ENCODE peak calls at places on chromosome 21, in four cellular contexts. One of them, this sample, is unnamed.

GRCh38 chr21:16605588-16605987 is 875.8 kb downstream of the USP25 start:
- DNase-seq in HL-60: no peak
- DNase-seq in K562: no peak
- DNase-seq in GM12878: no peak
- DNase-seq in this sample: no peak

GRCh38 chr21:17925900-17926299 is 106.7 kb upstream of the C21orf91 start:
- DNase-seq in HL-60: no peak
- DNase-seq in K562: no peak
- DNase-seq in GM12878: no peak
- DNase-seq in this sample: no peak

GRCh38 chr21:20802201-20802600 is 196.0 kb upstream of the NCAM2 start:
- DNase-seq in HL-60: no peak
- DNase-seq in K562: no peak
- DNase-seq in GM12878: no peak
- DNase-seq in this sample: no peak

GRCh38 chr21:33279330-33279820 is 13.2 kb downstream of the IL10RB start:
- DNase-seq in HL-60: no peak
- DNase-seq in K562: no peak
- DNase-seq in GM12878: no peak
- DNase-seq in this sample: no peak

GRCh38 chr21:32888971-32889370 is 117.4 kb upstream of the PAXBP1 start:
- DNase-seq in HL-60: no peak
- DNase-seq in K562: no peak
- DNase-seq in GM12878: no peak
- DNase-seq in this sample: no peak

GRCh38 chr21:17446737-17447136 is 66.1 kb upstream of the CXADR start:
- DNase-seq in HL-60: no peak
- DNase-seq in K562: no peak
- DNase-seq in GM12878: no peak
- DNase-seq in this sample: no peak

GRCh38 chr21:20997308-20997632 is 939 bp upstream of the NCAM2 start:
- DNase-seq in HL-60: no peak
- DNase-seq in K562: no peak
- DNase-seq in GM12878: no peak
- DNase-seq in this sample: no peak

GRCh38 chr21:18144341-18144740 is 100.3 kb upstream of the CHODL start:
- DNase-seq in HL-60: no peak
- DNase-seq in K562: no peak
- DNase-seq in GM12878: no peak
- DNase-seq in this sample: no peak

GRCh38 chr21:26067836-26068401 is 102.7 kb downstream of the APP start:
- DNase-seq in HL-60: no peak
- DNase-seq in K562: no peak
- DNase-seq in GM12878: peak; percentile 24
- DNase-seq in this sample: no peak

GRCh38 chr21:28136687-28137086 is 856.0 kb downstream of the LTN1 start:
- DNase-seq in HL-60: no peak
- DNase-seq in K562: no peak
- DNase-seq in GM12878: no peak
- DNase-seq in this sample: no peak

GRCh38 chr21:34801519-34802132 is 132.8 kb downstream of the CLIC6 start:
- DNase-seq in HL-60: no peak
- DNase-seq in K562: peak; percentile 47
- DNase-seq in GM12878: no peak
- DNase-seq in this sample: peak; percentile 28

GRCh38 chr21:28607545-28607944 is 385.1 kb downstream of the LTN1 start:
- DNase-seq in HL-60: no peak
- DNase-seq in K562: no peak
- DNase-seq in GM12878: no peak
- DNase-seq in this sample: no peak

GRCh38 chr21:42724226-42724920 is 71.0 kb downstream of the PDE9A start:
- DNase-seq in HL-60: no peak
- DNase-seq in K562: no peak
- DNase-seq in GM12878: no peak
- DNase-seq in this sample: no peak

GRCh38 chr21:17658931-17659330 is 46.2 kb upstream of the BTG3 start:
- DNase-seq in HL-60: no peak
- DNase-seq in K562: no peak
- DNase-seq in GM12878: no peak
- DNase-seq in this sample: no peak

GRCh38 chr21:28436286-28436932 is 556.3 kb downstream of the LTN1 start:
- DNase-seq in HL-60: no peak
- DNase-seq in K562: no peak
- DNase-seq in GM12878: no peak
- DNase-seq in this sample: no peak

GRCh38 chr21:37348664-37349063 is 17.9 kb upstream of the DYRK1A start:
- DNase-seq in HL-60: no peak
- DNase-seq in K562: no peak
- DNase-seq in GM12878: no peak
- DNase-seq in this sample: no peak

GRCh38 chr21:17554619-17555472 is 42.0 kb downstream of the CXADR start:
- DNase-seq in HL-60: no peak
- DNase-seq in K562: no peak
- DNase-seq in GM12878: no peak
- DNase-seq in this sample: no peak

GRCh38 chr21:38259665-38260064 is 2.9 kb downstream of the KCNJ15 start:
- DNase-seq in HL-60: no peak
- DNase-seq in K562: no peak
- DNase-seq in GM12878: no peak
- DNase-seq in this sample: no peak

GRCh38 chr21:36908260-36908908 is 58.1 kb downstream of the HLCS start:
- DNase-seq in HL-60: no peak
- DNase-seq in K562: no peak
- DNase-seq in GM12878: no peak
- DNase-seq in this sample: no peak

GRCh38 chr21:21401444-21401843 is 403.2 kb downstream of the NCAM2 start:
- DNase-seq in HL-60: no peak
- DNase-seq in K562: no peak
- DNase-seq in GM12878: no peak
- DNase-seq in this sample: no peak

GRCh38 chr21:44405948-44406872 is 49.1 kb upstream of the LRRC3 start:
- DNase-seq in HL-60: no peak
- DNase-seq in K562: no peak
- DNase-seq in GM12878: no peak
- DNase-seq in this sample: no peak

GRCh38 chr21:17512245-17513213 is at the start of gene CXADR:
- DNase-seq in HL-60: peak; percentile 20
- DNase-seq in K562: peak; percentile 81
- DNase-seq in GM12878: no peak
- DNase-seq in this sample: peak; percentile 86

GRCh38 chr21:30395731-30396130 is at the start of gene KRTAP13-1:
- DNase-seq in HL-60: no peak
- DNase-seq in K562: no peak
- DNase-seq in GM12878: no peak
- DNase-seq in this sample: no peak

GRCh38 chr21:35475006-35475405 is 425.9 kb upstream of the RUNX1 start:
- DNase-seq in HL-60: no peak
- DNase-seq in K562: no peak
- DNase-seq in GM12878: no peak
- DNase-seq in this sample: no peak

GRCh38 chr21:29777155-29777554 is 162.6 kb downstream of the GRIK1 start:
- DNase-seq in HL-60: no peak
- DNase-seq in K562: no peak
- DNase-seq in GM12878: no peak
- DNase-seq in this sample: no peak

GRCh38 chr21:29350246-29350779 is 51.6 kb downstream of the BACH1 start:
- DNase-seq in HL-60: no peak
- DNase-seq in K562: no peak
- DNase-seq in GM12878: no peak
- DNase-seq in this sample: no peak

GRCh38 chr21:37065561-37066177 is 7.2 kb downstream of the PIGP start:
- DNase-seq in HL-60: no peak
- DNase-seq in K562: no peak
- DNase-seq in GM12878: no peak
- DNase-seq in this sample: no peak

GRCh38 chr21:36747815-36748381 is 49.0 kb downstream of the SIM2 start:
- DNase-seq in HL-60: no peak
- DNase-seq in K562: peak; percentile 87
- DNase-seq in GM12878: no peak
- DNase-seq in this sample: peak; percentile 73

GRCh38 chr21:17613242-17613676 is 558 bp upstream of the BTG3 start:
- DNase-seq in HL-60: no peak
- DNase-seq in K562: no peak
- DNase-seq in GM12878: no peak
- DNase-seq in this sample: peak; percentile 20

GRCh38 chr21:33334824-33335223 is 10.1 kb downstream of the IFNAR1 start:
- DNase-seq in HL-60: no peak
- DNase-seq in K562: no peak
- DNase-seq in GM12878: no peak
- DNase-seq in this sample: no peak

GRCh38 chr21:38955495-38955894 is 149.8 kb downstream of the ETS2 start:
- DNase-seq in HL-60: no peak
- DNase-seq in K562: no peak
- DNase-seq in GM12878: no peak
- DNase-seq in this sample: no peak

GRCh38 chr21:40652436-40652835 is 194.5 kb downstream of the DSCAM start:
- DNase-seq in HL-60: no peak
- DNase-seq in K562: no peak
- DNase-seq in GM12878: no peak
- DNase-seq in this sample: no peak
- TF ChIP-seq SPI1 in HL-60: no peak
- TF ChIP-seq SPI1 in K562: no peak
- TF ChIP-seq SPI1 in GM12878: no peak
- TF ChIP-seq SPI1 in this sample: no peak

GRCh38 chr21:45454924-45455315 is 50.0 kb downstream of the COL18A1 start:
- DNase-seq in HL-60: no peak
- DNase-seq in K562: no peak
- DNase-seq in GM12878: no peak
- DNase-seq in this sample: no peak

GRCh38 chr21:45453308-45453950 is 48.5 kb downstream of the COL18A1 start:
- DNase-seq in HL-60: no peak
- DNase-seq in K562: no peak
- DNase-seq in GM12878: no peak
- DNase-seq in this sample: no peak

GRCh38 chr21:45452696-45453307 is 47.8 kb downstream of the COL18A1 start:
- DNase-seq in HL-60: no peak
- DNase-seq in K562: no peak
- DNase-seq in GM12878: no peak
- DNase-seq in this sample: no peak

GRCh38 chr21:45455321-45456013 is 50.5 kb downstream of the COL18A1 start:
- DNase-seq in HL-60: no peak
- DNase-seq in K562: no peak
- DNase-seq in GM12878: no peak
- DNase-seq in this sample: no peak

DNA sequence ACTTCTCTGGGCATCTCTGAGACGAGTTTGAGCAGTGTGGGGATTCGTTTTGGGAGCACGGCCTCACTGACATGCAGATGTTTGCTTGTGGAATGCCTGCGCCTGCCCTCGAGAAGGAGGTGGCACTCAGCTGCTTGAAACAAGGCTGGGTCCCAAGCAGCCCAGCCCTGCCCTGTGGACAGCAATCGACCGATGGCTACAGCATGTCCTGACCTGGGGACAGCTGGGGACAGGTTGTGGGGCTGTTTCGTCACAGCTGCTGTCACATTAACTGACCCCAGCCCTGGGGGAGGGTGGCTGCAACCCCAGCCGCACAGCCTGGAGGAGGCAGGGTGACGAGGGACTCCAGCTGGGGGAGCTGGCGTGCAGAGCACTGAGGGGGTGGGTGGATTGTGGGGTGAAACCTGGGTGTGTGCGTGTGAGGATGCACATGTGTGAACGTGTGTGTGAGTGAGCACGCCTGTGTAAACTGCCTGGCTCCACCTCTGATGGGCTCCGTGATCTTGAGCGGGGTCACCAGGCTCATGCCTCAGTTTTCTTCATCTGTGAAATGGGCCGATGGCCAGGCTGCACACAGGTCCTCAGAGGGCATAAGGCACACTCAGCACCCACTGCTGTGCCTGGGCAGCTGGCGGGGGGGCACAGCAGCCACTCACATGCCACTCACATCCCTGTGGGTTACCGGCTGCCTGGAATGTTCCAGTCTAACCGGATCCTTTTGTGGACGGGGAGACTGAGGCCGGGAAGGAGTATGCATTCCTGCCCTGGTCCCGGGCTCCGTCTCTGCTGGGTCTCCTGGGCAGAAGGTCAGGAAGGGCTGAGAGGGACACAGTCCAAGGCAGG is 49.3 kb downstream of the COL18A1 start:
- DNase-seq in HL-60: no peak
- DNase-seq in K562: no peak
- DNase-seq in GM12878: no peak
- DNase-seq in this sample: no peak
- TF ChIP-seq SPI1 in HL-60: no peak
- TF ChIP-seq SPI1 in K562: no peak
- TF ChIP-seq SPI1 in GM12878: no peak
- TF ChIP-seq SPI1 in this sample: no peak

DNA sequence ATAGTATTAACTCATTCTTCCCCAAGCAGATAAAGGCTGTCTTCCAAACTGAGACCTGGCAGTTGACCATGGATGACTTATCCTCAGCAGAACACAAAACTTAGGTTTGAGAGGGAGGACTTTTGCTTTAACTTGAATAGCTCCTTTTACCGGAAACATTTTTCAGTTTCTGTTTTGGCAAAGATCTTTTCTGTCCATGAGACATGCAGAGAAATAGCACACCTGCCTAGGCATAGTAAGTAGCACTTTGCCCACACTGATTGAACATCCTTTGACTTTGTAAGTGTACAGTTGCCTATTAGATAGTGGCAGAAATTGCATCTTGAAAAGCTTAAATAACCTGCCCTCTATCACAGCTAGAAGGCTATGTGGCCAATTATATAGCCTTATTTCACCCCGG is 1962.5 kb downstream of the MRPL39 start:
- DNase-seq in HL-60: no peak
- DNase-seq in K562: no peak
- DNase-seq in GM12878: no peak
- DNase-seq in this sample: no peak
- TF ChIP-seq SPI1 in HL-60: no peak
- TF ChIP-seq SPI1 in K562: no peak
- TF ChIP-seq SPI1 in GM12878: no peak
- TF ChIP-seq SPI1 in this sample: no peak

DNA sequence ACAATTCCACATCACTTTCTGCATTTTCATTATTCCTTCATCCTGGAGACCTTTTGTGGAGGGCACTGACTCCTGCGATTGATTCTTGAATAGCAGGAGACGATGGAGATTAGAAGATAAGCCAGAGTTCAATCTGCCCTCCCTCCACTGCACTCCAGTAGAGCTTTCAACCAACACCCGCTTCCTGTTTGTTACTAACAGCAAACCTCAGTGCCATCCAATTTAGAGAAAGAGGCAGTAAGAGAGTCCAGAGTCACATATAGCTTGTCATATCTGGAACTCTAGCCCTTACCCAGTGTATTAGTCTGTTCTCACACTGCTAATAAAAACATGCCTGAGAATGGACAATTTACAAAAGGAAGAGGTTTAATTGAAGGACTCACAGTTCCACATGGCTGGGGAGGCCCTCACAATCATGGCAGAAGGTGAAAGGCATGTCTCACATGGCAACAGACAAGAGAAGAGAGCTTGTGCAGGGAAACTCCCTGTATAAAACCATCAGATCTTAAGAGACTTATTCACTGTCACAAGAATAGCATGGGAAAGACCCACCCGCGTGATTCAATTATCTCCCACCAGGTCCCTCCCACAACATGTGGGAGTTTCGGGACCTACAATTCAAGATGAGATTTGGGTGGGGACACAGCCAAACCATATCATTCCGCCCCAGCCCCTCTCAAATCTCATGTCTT is 55.9 kb downstream of the PCBP3 start:
- DNase-seq in HL-60: no peak
- DNase-seq in K562: no peak
- DNase-seq in GM12878: peak; percentile 11
- DNase-seq in this sample: no peak
- TF ChIP-seq SPI1 in HL-60: no peak
- TF ChIP-seq SPI1 in K562: no peak
- TF ChIP-seq SPI1 in GM12878: no peak
- TF ChIP-seq SPI1 in this sample: no peak

This sample was measured in GM12891.